ENCODE peak calls at places on chromosomes 7 and 10, in four cellular contexts. One of them, this sample, is unnamed.

GRCh38 chr7:122578350-122578749 is 120.6 kb downstream of the RNF133 start:
- DNase-seq in GM12878: no peak
- DNase-seq in SK-N-SH: no peak
- DNase-seq in HepG2: no peak
- DNase-seq in this sample: no peak

GRCh38 chr7:69837387-69838068 is 239.3 kb downstream of the AUTS2 start:
- DNase-seq in SK-N-SH: no peak
- DNase-seq in GM12878: no peak
- DNase-seq in HepG2: no peak
- DNase-seq in this sample: peak; percentile 73

GRCh38 chr7:140197218-140197890 is 20.6 kb upstream of the KDM7A start:
- DNase-seq in SK-N-SH: no peak
- DNase-seq in GM12878: no peak
- DNase-seq in HepG2: no peak
- DNase-seq in this sample: no peak

GRCh38 chr10:77264107-77264506 is 373.5 kb downstream of the KCNMA1 start:
- DNase-seq in GM12878: peak; percentile 42
- DNase-seq in SK-N-SH: no peak
- DNase-seq in HepG2: no peak
- DNase-seq in this sample: no peak

GRCh38 chr10:51892313-51892712 is 192.9 kb upstream of the CSTF2T start:
- DNase-seq in GM12878: no peak
- DNase-seq in SK-N-SH: no peak
- DNase-seq in HepG2: no peak
- DNase-seq in this sample: no peak

GRCh38 chr10:43353495-43354324 is 17.7 kb upstream of the FXYD4 start:
- DNase-seq in GM12878: no peak
- DNase-seq in SK-N-SH: no peak
- DNase-seq in HepG2: no peak
- DNase-seq in this sample: no peak

GRCh38 chr10:118970770-118971169 is 58.7 kb upstream of the NANOS1 start:
- DNase-seq in HepG2: no peak
- DNase-seq in SK-N-SH: no peak
- DNase-seq in GM12878: no peak
- DNase-seq in this sample: no peak

GRCh38 chr7:30159698-30160143 is 24.9 kb downstream of the MTURN start:
- DNase-seq in SK-N-SH: peak; percentile 52
- DNase-seq in GM12878: no peak
- DNase-seq in HepG2: peak; percentile 47
- DNase-seq in this sample: no peak

GRCh38 chr7:156156734-156157408 is 344.6 kb upstream of the SHH start:
- DNase-seq in GM12878: no peak
- DNase-seq in HepG2: peak; percentile 20
- DNase-seq in SK-N-SH: peak; percentile 43
- DNase-seq in this sample: peak; percentile 75

GRCh38 chr7:110839866-110840265 is 251.1 kb upstream of the LRRN3 start:
- DNase-seq in HepG2: peak; percentile 33
- DNase-seq in SK-N-SH: no peak
- DNase-seq in GM12878: no peak
- DNase-seq in this sample: no peak

GRCh38 chr7:48084727-48085432 is 4.2 kb upstream of the UPP1 start:
- DNase-seq in GM12878: peak; percentile 90
- DNase-seq in HepG2: peak; percentile 73
- DNase-seq in SK-N-SH: peak; percentile 40
- DNase-seq in this sample: no peak

GRCh38 chr10:97778452-97779302 is 6.9 kb upstream of the SFRP5 start:
- DNase-seq in GM12878: no peak
- DNase-seq in HepG2: no peak
- DNase-seq in SK-N-SH: no peak
- DNase-seq in this sample: peak; percentile 58

GRCh38 chr10:115706482-115707076 is 566.4 kb downstream of the GFRA1 start:
- DNase-seq in GM12878: no peak
- DNase-seq in HepG2: peak; percentile 1
- DNase-seq in SK-N-SH: peak; percentile 2
- DNase-seq in this sample: no peak

GRCh38 chr10:89342219-89342966 is 14.6 kb downstream of the IFIT3 start:
- DNase-seq in HepG2: no peak
- DNase-seq in SK-N-SH: peak; percentile 73
- DNase-seq in GM12878: no peak
- DNase-seq in this sample: no peak

GRCh38 chr10:47380341-47381215 is 3.5 kb downstream of the ZNF488 start:
- DNase-seq in HepG2: no peak
- DNase-seq in SK-N-SH: peak; percentile 7
- DNase-seq in GM12878: no peak
- DNase-seq in this sample: peak; percentile 17

GRCh38 chr7:73899731-73900142 is 38.8 kb downstream of the TMEM270 start:
- DNase-seq in SK-N-SH: no peak
- DNase-seq in GM12878: no peak
- DNase-seq in HepG2: no peak
- DNase-seq in this sample: no peak

GRCh38 chr10:17113346-17113745 is 16.3 kb downstream of the CUBN start:
- DNase-seq in SK-N-SH: no peak
- DNase-seq in HepG2: no peak
- DNase-seq in GM12878: no peak
- DNase-seq in this sample: no peak

GRCh38 chr10:69458426-69459100 is 7.3 kb downstream of the TSPAN15 start:
- DNase-seq in HepG2: no peak
- DNase-seq in SK-N-SH: no peak
- DNase-seq in GM12878: no peak
- DNase-seq in this sample: no peak

GRCh38 chr7:47635091-47636090 is 53.5 kb upstream of the TNS3 start:
- DNase-seq in GM12878: no peak
- DNase-seq in HepG2: peak; percentile 57
- DNase-seq in SK-N-SH: peak; percentile 66
- DNase-seq in this sample: peak; percentile 68

GRCh38 chr10:122876493-122876855 is 2.9 kb downstream of the FAM24B start:
- DNase-seq in HepG2: no peak
- DNase-seq in SK-N-SH: no peak
- DNase-seq in GM12878: no peak
- DNase-seq in this sample: no peak

GRCh38 chr10:122879339-122880273 is at the start of gene FAM24B:
- DNase-seq in SK-N-SH: peak; percentile 94
- DNase-seq in HepG2: peak; percentile 93
- DNase-seq in GM12878: peak; percentile 92
- DNase-seq in this sample: no peak

GRCh38 chr10:122875843-122876492 is 3.4 kb downstream of the FAM24B start:
- DNase-seq in SK-N-SH: no peak
- DNase-seq in GM12878: no peak
- DNase-seq in HepG2: no peak
- DNase-seq in this sample: peak; percentile 73

GRCh38 chr10:122878799-122879338 is 512 bp downstream of the FAM24B start:
- DNase-seq in SK-N-SH: peak; percentile 21
- DNase-seq in HepG2: peak; percentile 25
- DNase-seq in GM12878: no peak
- DNase-seq in this sample: no peak

GRCh38 chr10:122877264-122877663 is 2.1 kb downstream of the FAM24B start:
- DNase-seq in SK-N-SH: no peak
- DNase-seq in HepG2: no peak
- DNase-seq in GM12878: no peak
- DNase-seq in this sample: no peak
- H3K4me3 ChIP-seq in SK-N-SH: peak overlapping the region; percentile 12
- H3K4me3 ChIP-seq in HepG2: no peak overlapping the region
- H3K4me3 ChIP-seq in GM12878: peak overlapping the region; percentile 82
- H3K4me3 ChIP-seq in this sample: no peak overlapping the region

GRCh38 chr7:142925413-142925812 is 8.1 kb downstream of the TRPV5 start:
- DNase-seq in SK-N-SH: no peak
- DNase-seq in GM12878: no peak
- DNase-seq in HepG2: no peak
- DNase-seq in this sample: peak; percentile 23

GRCh38 chr7:142927949-142928348 is 5.6 kb downstream of the TRPV5 start:
- DNase-seq in SK-N-SH: no peak
- DNase-seq in HepG2: no peak
- DNase-seq in GM12878: no peak
- DNase-seq in this sample: no peak

GRCh38 chr7:142930126-142930730 is 3.3 kb downstream of the TRPV5 start:
- DNase-seq in SK-N-SH: no peak
- DNase-seq in GM12878: no peak
- DNase-seq in HepG2: no peak
- DNase-seq in this sample: no peak

GRCh38 chr7:142932386-142933091 is 1.0 kb downstream of the TRPV5 start:
- DNase-seq in SK-N-SH: no peak
- DNase-seq in HepG2: no peak
- DNase-seq in GM12878: no peak
- DNase-seq in this sample: no peak

DNA sequence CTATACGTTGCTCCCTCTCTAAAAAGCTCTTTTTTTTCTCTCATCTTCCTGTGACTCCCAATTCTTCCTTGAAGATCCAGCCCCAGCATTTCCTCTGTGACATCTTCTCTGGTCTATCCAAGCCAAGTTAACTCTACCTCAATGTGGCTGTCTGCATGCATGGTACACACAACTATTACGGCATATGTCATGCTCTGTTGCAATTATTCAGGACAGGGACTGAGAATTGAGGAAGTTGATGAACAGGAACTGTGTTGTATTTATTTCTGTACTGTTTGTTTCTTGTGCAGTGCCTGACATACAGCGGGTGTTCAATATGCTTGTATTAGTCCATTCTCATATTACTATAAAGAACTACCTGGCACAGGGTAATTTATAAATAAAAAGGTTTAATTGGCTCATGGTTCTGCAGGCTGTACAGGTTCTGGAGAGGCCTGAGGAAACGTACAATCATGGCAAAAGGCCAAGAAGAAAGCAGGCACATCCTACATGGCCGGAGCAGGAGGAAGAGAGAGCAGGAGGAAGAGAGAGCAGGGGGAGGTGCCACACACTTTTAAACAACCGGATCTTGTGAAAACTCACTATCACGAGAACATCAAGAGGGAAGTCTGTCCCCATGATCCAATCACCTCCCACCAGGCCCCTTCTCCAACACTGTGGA is 6.3 kb downstream of the TRPV5 start:
- DNase-seq in HepG2: no peak
- DNase-seq in SK-N-SH: no peak
- DNase-seq in GM12878: no peak
- DNase-seq in this sample: no peak
- TF ChIP-seq TCF12 in HepG2: no peak
- TF ChIP-seq TCF12 in SK-N-SH: no peak
- TF ChIP-seq TCF12 in GM12878: no peak
- TF ChIP-seq TCF12 in this sample: no peak

GRCh38 chr7:6451224-6451705 is 3.5 kb upstream of the DAGLB start:
- DNase-seq in SK-N-SH: no peak
- DNase-seq in GM12878: no peak
- DNase-seq in HepG2: no peak
- DNase-seq in this sample: no peak
- H3K4me3 ChIP-seq in SK-N-SH: no peak overlapping the region
- H3K4me3 ChIP-seq in GM12878: no peak overlapping the region
- H3K4me3 ChIP-seq in HepG2: no peak overlapping the region
- H3K4me3 ChIP-seq in this sample: no peak overlapping the region

GRCh38 chr7:2859952-2860351 is 15.8 kb upstream of the GNA12 start:
- DNase-seq in GM12878: no peak
- DNase-seq in SK-N-SH: no peak
- DNase-seq in HepG2: no peak
- DNase-seq in this sample: no peak

GRCh38 chr7:2853147-2853546 is 9.0 kb upstream of the GNA12 start:
- DNase-seq in HepG2: no peak
- DNase-seq in SK-N-SH: no peak
- DNase-seq in GM12878: no peak
- DNase-seq in this sample: no peak

GRCh38 chr7:2856388-2857169 is 12.5 kb upstream of the GNA12 start:
- DNase-seq in SK-N-SH: no peak
- DNase-seq in GM12878: no peak
- DNase-seq in HepG2: peak; percentile 78
- DNase-seq in this sample: no peak

GRCh38 chr7:2851499-2851898 is 7.4 kb upstream of the GNA12 start:
- DNase-seq in GM12878: no peak
- DNase-seq in SK-N-SH: no peak
- DNase-seq in HepG2: no peak
- DNase-seq in this sample: no peak

DNA sequence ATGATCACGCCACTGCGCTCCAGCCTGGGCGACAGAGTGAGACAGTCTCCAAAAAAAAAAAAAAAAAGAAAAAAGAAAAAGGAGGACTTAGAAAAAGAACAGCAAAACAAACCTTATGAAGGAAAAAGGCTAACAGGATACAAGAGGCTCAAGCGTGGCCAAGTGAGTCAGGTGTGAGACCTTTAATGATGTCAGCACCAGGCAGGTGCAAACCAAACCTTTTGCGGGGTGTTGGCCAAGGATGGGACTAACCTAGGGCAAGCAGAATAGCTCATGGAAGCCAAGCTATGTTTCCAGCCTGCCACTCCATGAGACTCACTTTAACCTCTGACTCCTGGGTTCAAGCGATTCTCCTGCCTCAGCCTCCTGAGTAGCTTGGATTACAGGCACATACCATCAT is 11.3 kb upstream of the GNA12 start:
- DNase-seq in SK-N-SH: no peak
- DNase-seq in HepG2: no peak
- DNase-seq in GM12878: no peak
- DNase-seq in this sample: no peak
- TF ChIP-seq TCF12 in SK-N-SH: no peak
- TF ChIP-seq TCF12 in HepG2: no peak
- TF ChIP-seq TCF12 in GM12878: no peak
- TF ChIP-seq TCF12 in this sample: no peak

DNA sequence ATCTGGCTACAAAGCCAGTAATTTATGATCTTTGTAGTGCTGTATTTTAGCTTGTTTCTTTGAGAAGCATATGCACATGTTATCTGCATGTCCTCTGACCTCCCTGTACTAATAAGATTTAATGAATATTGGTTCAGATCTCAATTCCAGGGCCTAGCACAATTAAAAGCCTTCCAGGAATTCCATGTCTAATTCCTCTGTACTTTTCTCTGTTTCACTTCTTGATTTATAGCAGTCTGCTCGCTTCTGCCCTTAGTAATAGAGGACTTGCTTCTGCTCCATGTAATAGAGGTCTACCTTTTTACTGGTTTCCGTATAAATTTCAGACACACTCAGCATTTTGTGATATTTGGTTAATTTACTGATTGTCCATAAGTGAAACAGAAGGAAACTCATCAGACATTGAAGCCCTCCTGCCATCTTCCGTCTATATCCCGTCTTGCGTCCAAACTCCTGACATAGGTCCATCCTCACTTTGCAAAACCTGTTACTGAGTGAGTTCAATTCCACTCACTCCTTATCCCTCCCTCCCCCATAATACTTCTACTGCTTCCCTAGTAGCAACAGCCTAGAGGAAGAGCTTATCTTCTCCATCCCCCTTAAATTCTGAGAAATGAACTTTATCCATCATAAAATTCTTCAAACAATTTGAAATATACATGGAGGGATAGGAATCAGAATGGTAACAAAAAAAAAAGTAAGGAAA is 27.9 kb downstream of the SEMA3C start:
- DNase-seq in HepG2: no peak
- DNase-seq in GM12878: no peak
- DNase-seq in SK-N-SH: no peak
- DNase-seq in this sample: no peak
- H3K4me3 ChIP-seq in HepG2: no peak overlapping the region
- H3K4me3 ChIP-seq in GM12878: no peak overlapping the region
- H3K4me3 ChIP-seq in SK-N-SH: no peak overlapping the region
- H3K4me3 ChIP-seq in this sample: no peak overlapping the region

GRCh38 chr7:128030999-128031681 is at the start of gene LRRC4:
- DNase-seq in GM12878: no peak
- DNase-seq in HepG2: no peak
- DNase-seq in SK-N-SH: peak; percentile 90
- DNase-seq in this sample: no peak
- TF ChIP-seq TCF12 in GM12878: no peak
- TF ChIP-seq TCF12 in HepG2: no peak
- TF ChIP-seq TCF12 in SK-N-SH: no peak
- TF ChIP-seq TCF12 in this sample: peak; percentile 20

GRCh38 chr7:5596046-5596895 is 172.6 kb upstream of the TNRC18 start:
- DNase-seq in HepG2: no peak
- DNase-seq in GM12878: no peak
- DNase-seq in SK-N-SH: peak; percentile 90
- DNase-seq in this sample: no peak
- H3K4me3 ChIP-seq in HepG2: no peak overlapping the region
- H3K4me3 ChIP-seq in GM12878: peak overlapping the region; percentile 99
- H3K4me3 ChIP-seq in SK-N-SH: peak overlapping the region; percentile 99
- H3K4me3 ChIP-seq in this sample: peak overlapping the region; percentile 14

GRCh38 chr7:95367606-95368005 is 28.6 kb downstream of the PON3 start:
- DNase-seq in HepG2: no peak
- DNase-seq in GM12878: no peak
- DNase-seq in SK-N-SH: no peak
- DNase-seq in this sample: no peak
- TF ChIP-seq TCF12 in HepG2: no peak
- TF ChIP-seq TCF12 in GM12878: no peak
- TF ChIP-seq TCF12 in SK-N-SH: no peak
- TF ChIP-seq TCF12 in this sample: no peak